ENCODE peak calls at places on chromosomes 4 and X, in six cellular contexts. H is osteoblast, R is foreskin fibroblast, W is neural progenitor cell, Q is fibroblast of mammary gland, E is right lobe of liver. T is an unnamed sample.

GRCh38 chrX:39816871-39817731 is 280.7 kb downstream of the BCOR start:
- DNase-seq in H (peak; percentile 95), E (peak; percentile 77), W (peak; percentile 68), Q (peak; percentile 62), R (peak; percentile 38), T (peak; percentile 38)

GRCh38 chr4:77994194-77994721 is 62.9 kb upstream of the FRAS1 start:
- DNase-seq in E (no peak), W (peak; percentile 85), R (peak; percentile 48), H (peak; percentile 48), Q (peak; percentile 64), T (peak; percentile 78)

GRCh38 chrX:112380541-112381278 is 298.1 kb upstream of the TRPC5 start:
- DNase-seq in H (no peak), R (no peak), Q (no peak), W (no peak), E (no peak), T (no peak)

GRCh38 chr4:136637071-136637777 is 895.1 kb downstream of the PCDH18 start:
- DNase-seq in R (no peak), Q (peak; percentile 8), H (peak; percentile 25), W (peak; percentile 71), E (no peak), T (peak; percentile 8)

GRCh38 chr4:27916432-27917184 is 1056.0 kb downstream of the STIM2 start:
- DNase-seq in W (peak; percentile 70), E (no peak), R (no peak), H (no peak), Q (no peak), T (no peak)

GRCh38 chrX:68121835-68122234 is 311.5 kb downstream of the OPHN1 start:
- DNase-seq in R (no peak), W (no peak), E (no peak), H (no peak), Q (no peak), T (peak; percentile 13)

GRCh38 chr4:15376594-15376993 is 51.2 kb upstream of the C1QTNF7 start:
- DNase-seq in R (no peak), W (no peak), H (peak; percentile 44), E (no peak), Q (peak; percentile 22), T (peak; percentile 42)

GRCh38 chr4:26896636-26897035 is 36.0 kb downstream of the STIM2 start:
- DNase-seq in W (no peak), H (no peak), Q (peak; percentile 22), E (no peak), R (peak; percentile 6), T (peak; percentile 9)

GRCh38 chr4:17111959-17112659 is 213.7 kb upstream of the LDB2 start:
- DNase-seq in H (no peak), Q (peak; percentile 33), E (no peak), W (peak; percentile 79), R (no peak), T (no peak)
- TF ChIP-seq CTCF in H (peak; percentile 59), Q (peak; percentile 68), E (no peak), W (peak; percentile 83), R (peak; percentile 41), T (peak; percentile 51)

GRCh38 chrX:134727363-134727762 is 69.1 kb upstream of the PLAC1 start:
- DNase-seq in Q (peak; percentile 28), W (no peak), E (no peak), H (no peak), R (no peak), T (no peak)
- TF ChIP-seq CTCF in Q (peak; percentile 27), W (peak; percentile 30), E (peak; percentile 13), H (no peak), R (peak; percentile 15), T (peak; percentile 18)

GRCh38 chr4:88526221-88526815 is 2.7 kb upstream of the PYURF start:
- DNase-seq in Q (peak; percentile 34), E (no peak), W (no peak), H (peak; percentile 61), R (no peak), T (no peak)
- TF ChIP-seq CTCF in Q (peak; percentile 24), E (peak; percentile 40), W (peak; percentile 30), H (peak; percentile 34), R (no peak), T (peak; percentile 8)

GRCh38 chr4:30946288-30946687 is 226.1 kb downstream of the PCDH7 start:
- DNase-seq in E (no peak), R (no peak), W (no peak), H (no peak), Q (no peak), T (no peak)

GRCh38 chr4:30948653-30949052 is 228.5 kb downstream of the PCDH7 start:
- DNase-seq in E (no peak), R (peak; percentile 10), Q (peak; percentile 81), H (no peak), W (no peak), T (no peak)

GRCh38 chr4:30953799-30954198 is 233.6 kb downstream of the PCDH7 start:
- DNase-seq in E (no peak), H (no peak), W (no peak), R (no peak), Q (no peak), T (no peak)

GRCh38 chr4:30952526-30953219 is 232.5 kb downstream of the PCDH7 start:
- DNase-seq in H (no peak), Q (no peak), W (no peak), E (no peak), R (no peak), T (no peak)

DNA sequence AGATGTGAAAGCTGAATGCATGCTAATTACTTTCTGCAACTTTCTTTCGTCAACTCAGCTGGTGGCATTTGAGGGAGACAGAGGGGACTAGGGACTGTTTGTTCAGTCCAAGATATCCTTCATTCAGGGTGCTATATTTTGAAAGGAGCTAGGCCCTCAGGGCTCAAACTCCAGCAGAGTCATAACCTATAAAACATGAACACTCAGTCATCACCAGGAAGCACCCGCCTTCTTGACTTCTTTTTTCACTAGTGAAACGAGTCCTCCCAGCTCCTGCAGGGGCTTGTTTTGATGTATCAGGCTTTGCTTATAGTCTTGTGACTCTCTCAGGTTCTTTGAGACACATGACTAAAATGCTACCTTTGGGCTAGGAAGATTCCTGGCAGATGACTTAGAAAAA is 230.6 kb downstream of the PCDH7 start:
- DNase-seq in Q (no peak), E (no peak), R (no peak), W (no peak), H (no peak), T (no peak)
- TF ChIP-seq CTCF in Q (no peak), E (no peak), R (no peak), W (no peak), H (no peak), T (no peak)

DNA sequence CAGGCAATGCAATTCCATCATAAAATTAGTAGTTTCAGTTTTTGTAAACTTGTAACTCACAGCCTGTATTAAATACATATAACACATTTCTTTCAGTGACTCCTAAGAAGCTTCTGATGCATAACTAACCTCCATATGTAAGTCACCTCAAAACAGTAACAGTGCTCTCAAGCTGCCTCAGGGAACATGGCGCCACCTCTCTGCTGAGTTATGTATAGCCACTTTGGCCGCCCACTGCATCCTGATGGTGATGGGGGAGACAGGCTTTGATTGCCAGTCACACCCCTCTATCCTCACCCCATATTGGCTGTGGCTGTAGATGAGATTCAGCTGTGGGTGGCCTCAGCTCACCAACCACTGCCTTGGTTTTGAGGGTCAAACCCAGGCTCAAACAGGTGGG is 54.3 kb downstream of the LRBA start:
- DNase-seq in Q (peak; percentile 47), R (peak; percentile 13), H (peak; percentile 71), E (no peak), W (peak; percentile 16), T (no peak)
- TF ChIP-seq CTCF in Q (peak; percentile 71), R (peak; percentile 65), H (peak; percentile 78), E (peak; percentile 40), W (peak; percentile 39), T (peak; percentile 34)

GRCh38 chr4:25376754-25377571 is at the start of gene ANAPC4:
- DNase-seq in R (peak; percentile 95), H (peak; percentile 98), Q (peak; percentile 88), W (peak; percentile 97), E (peak; percentile 99), T (peak; percentile 95)
- TF ChIP-seq CTCF in R (peak; percentile 2), H (no peak), Q (no peak), W (no peak), E (peak; percentile 10), T (no peak)

GRCh38 chr4:154911097-154911496 is 130.0 kb downstream of the RBM46 start:
- DNase-seq in Q (peak; percentile 36), H (no peak), W (peak; percentile 49), R (no peak), E (no peak), T (no peak)
- TF ChIP-seq CTCF in Q (peak; percentile 41), H (peak; percentile 39), W (peak; percentile 57), R (no peak), E (no peak), T (no peak)

GRCh38 chr4:111798840-111799239 is 346.4 kb upstream of the FAM241A start:
- DNase-seq in W (peak; percentile 57), H (no peak), E (no peak), Q (no peak), R (no peak), T (no peak)
- TF ChIP-seq CTCF in W (peak; percentile 64), H (no peak), E (no peak), Q (peak; percentile 15), R (peak; percentile 19), T (peak; percentile 10)

T was measured in astrocyte of the spinal cord.